ENCODE peak calls at places on chromosomes 11 and 22, in six cellular contexts. O, Z, J, H, B and A are unnamed samples.

GRCh38 chr22:30127749-30128166 is 47.5 kb downstream of the HORMAD2 start:
- DNase-seq in Z (peak), H (no peak), J (no peak), B (no peak), O (no peak), A (no peak)

GRCh38 chr11:69632900-69633299 is 8.1 kb upstream of the CCND1 start:
- DNase-seq in B (no peak), H (no peak), O (no peak), J (no peak), Z (no peak), A (no peak)

GRCh38 chr22:24068377-24068680 is 57.2 kb downstream of the CABIN1 start:
- DNase-seq in B (no peak), J (no peak), Z (no peak), H (no peak), O (no peak), A (peak)

GRCh38 chr11:33804471-33804870 is 30.2 kb upstream of the FBXO3 start:
- DNase-seq in J (no peak), Z (no peak), H (no peak), O (no peak), B (no peak), A (no peak)

GRCh38 chr11:82818399-82819043 is 81.7 kb downstream of the PRCP start:
- DNase-seq in J (no peak), B (no peak), Z (no peak), O (no peak), H (no peak), A (peak)

GRCh38 chr11:43936081-43936480 is 6.4 kb upstream of the C11orf96 start:
- DNase-seq in B (no peak), O (no peak), Z (no peak), J (no peak), H (no peak), A (no peak)

GRCh38 chr11:35785287-35786167 is 123.0 kb downstream of the TRIM44 start:
- DNase-seq in O (no peak), H (no peak), J (no peak), B (no peak), Z (no peak), A (peak)

GRCh38 chr11:129950319-129951034 is 52.2 kb downstream of the PRDM10 start:
- DNase-seq in B (no peak), O (peak), J (no peak), H (no peak), Z (peak), A (no peak)

GRCh38 chr22:34761111-34761510 is 304.8 kb upstream of the ISX start:
- DNase-seq in B (no peak), Z (no peak), H (no peak), O (no peak), J (no peak), A (peak)

GRCh38 chr11:2574043-2574552 is 125.7 kb downstream of the KCNQ1OT1 start:
- DNase-seq in O (no peak), B (no peak), H (no peak), J (no peak), Z (no peak), A (no peak)

GRCh38 chr11:12684821-12685220 is 10.6 kb downstream of the TEAD1 start:
- DNase-seq in O (no peak), Z (no peak), B (no peak), J (no peak), H (no peak), A (peak)

GRCh38 chr11:85875505-85875904 is 20.3 kb downstream of the CCDC83 start:
- DNase-seq in O (peak), H (no peak), J (no peak), Z (peak), B (no peak), A (no peak)

GRCh38 chr11:78349614-78350013 is 68.0 kb downstream of the GAB2 start:
- DNase-seq in H (no peak), O (no peak), J (no peak), Z (peak), B (no peak), A (no peak)
- H3K9ac ChIP-seq in H (no peak), O (peak), J (no peak), Z (peak), B (no peak), A (no peak)

DNA sequence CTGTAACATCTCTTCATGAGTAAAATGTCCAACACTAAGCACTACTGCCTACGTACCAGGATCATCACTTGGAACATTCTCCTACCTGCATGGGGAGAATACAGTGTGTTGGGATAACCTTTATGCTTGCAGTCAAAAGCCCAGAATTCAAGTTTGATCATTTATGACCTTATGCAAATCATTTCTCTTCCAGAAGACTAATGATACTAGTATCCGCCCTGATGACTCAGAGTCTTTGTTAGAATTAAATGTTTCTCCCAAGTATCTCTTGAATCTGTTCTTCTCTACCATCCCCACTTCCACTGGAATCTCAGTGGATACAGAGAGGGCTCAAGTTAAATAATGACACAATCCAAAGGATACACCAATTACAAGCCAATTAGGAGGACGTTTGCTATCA is 12.4 kb downstream of the MAJIN start:
- DNase-seq in O (no peak), B (no peak), J (no peak), H (no peak), Z (no peak), A (no peak)
- H3K23ac ChIP-seq in O (no peak), B (no peak), J (no peak), H (no peak), Z (no peak), A (no peak)

GRCh38 chr11:766941-767210 is 10.4 kb downstream of the GATD1 start:
- DNase-seq in Z (no peak), O (no peak), H (no peak), B (no peak), J (no peak), A (no peak)
- H3K9ac ChIP-seq in Z (no peak), O (peak), H (no peak), B (no peak), J (no peak), A (no peak)

GRCh38 chr11:75105462-75105925 is 8.8 kb upstream of the OR2AT4 start:
- DNase-seq in Z (no peak), H (no peak), J (peak), O (no peak), B (peak), A (peak)

GRCh38 chr11:75100314-75100713 is 3.6 kb upstream of the OR2AT4 start:
- DNase-seq in B (no peak), H (no peak), J (no peak), Z (peak), O (peak), A (peak)

GRCh38 chr11:75107187-75107586 is 10.5 kb upstream of the OR2AT4 start:
- DNase-seq in Z (peak), B (no peak), H (no peak), O (peak), J (no peak), A (no peak)

GRCh38 chr11:75101424-75102128 is 4.9 kb upstream of the OR2AT4 start:
- DNase-seq in B (no peak), H (no peak), O (no peak), J (no peak), Z (no peak), A (no peak)

GRCh38 chr11:75103380-75104026 is 6.8 kb upstream of the OR2AT4 start:
- DNase-seq in B (no peak), O (peak), Z (peak), J (no peak), H (no peak), A (no peak)
- H3K23ac ChIP-seq in B (no peak), O (no peak), Z (no peak), J (no peak), H (no peak), A (no peak)

GRCh38 chr22:49693848-49694247 is 133.8 kb downstream of the BRD1 start:
- DNase-seq in B (no peak), O (no peak), J (no peak), Z (no peak), H (peak), A (no peak)
- H3K9ac ChIP-seq in B (no peak), O (no peak), J (no peak), Z (no peak), H (no peak), A (no peak)

GRCh38 chr11:27205779-27206549 is 157.1 kb downstream of the CCDC34 start:
- DNase-seq in Z (no peak), B (no peak), J (no peak), H (no peak), O (no peak), A (peak)

GRCh38 chr11:27205269-27205668 is 157.7 kb downstream of the CCDC34 start:
- DNase-seq in Z (no peak), J (no peak), O (peak), B (no peak), H (no peak), A (no peak)

GRCh38 chr11:27203077-27203476 is 159.9 kb downstream of the CCDC34 start:
- DNase-seq in B (no peak), H (no peak), O (no peak), J (no peak), Z (no peak), A (peak)

GRCh38 chr11:27207025-27207650 is 155.9 kb downstream of the CCDC34 start:
- DNase-seq in J (no peak), Z (no peak), B (no peak), O (no peak), H (peak), A (no peak)

GRCh38 chr11:27204527-27204926 is 158.5 kb downstream of the CCDC34 start:
- DNase-seq in B (peak), Z (no peak), O (no peak), H (peak), J (no peak), A (no peak)
- H3K23ac ChIP-seq in B (no peak), Z (no peak), O (no peak), H (no peak), J (no peak), A (no peak)

GRCh38 chr11:19344661-19345518 is 104.1 kb upstream of the E2F8 start:
- DNase-seq in O (peak), H (peak), J (peak), Z (peak), B (peak), A (peak)

GRCh38 chr11:19347911-19348310 is 107.2 kb upstream of the E2F8 start:
- DNase-seq in H (no peak), B (no peak), J (no peak), O (no peak), Z (no peak), A (peak)

GRCh38 chr11:19345519-19345847 is 104.7 kb upstream of the E2F8 start:
- DNase-seq in O (no peak), Z (no peak), H (peak), B (peak), J (peak), A (peak)

GRCh38 chr11:19349340-19350025 is 108.7 kb upstream of the E2F8 start:
- DNase-seq in O (no peak), J (no peak), B (no peak), H (no peak), Z (no peak), A (no peak)

GRCh38 chr11:19345848-19346681 is 105.3 kb upstream of the E2F8 start:
- DNase-seq in J (peak), O (peak), H (peak), B (no peak), Z (no peak), A (peak)
- H3K9ac ChIP-seq in J (peak), O (peak), H (no peak), B (no peak), Z (no peak), A (peak)

GRCh38 chr22:27546157-27546556 is 255.4 kb downstream of the MN1 start:
- DNase-seq in O (no peak), H (no peak), Z (no peak), J (no peak), B (no peak), A (no peak)
- H3K23ac ChIP-seq in O (no peak), H (no peak), Z (no peak), J (no peak), B (no peak), A (no peak)